ENCODE peak calls at places on chromosomes 12 and 14, in seven cellular contexts. G is midbrain, K is H9, B is HCT116, S is left cardiac atrium, M is NCI-H1417, P is RCC 7860. Y is an unnamed sample.

GRCh38 chr12:50799908-50800307 is 36.0 kb downstream of the ATF1 start:
- DNase-seq in G (no peak), K (no peak), B (no peak), S (no peak), M (no peak), P (no peak), Y (no peak)

GRCh38 chr12:10385181-10385613 is 4.6 kb downstream of the KLRK1 start:
- DNase-seq in G (no peak), K (no peak), B (no peak), S (no peak), M (no peak), P (peak; percentile 95), Y (no peak)

GRCh38 chr12:20057398-20057797 is 310.9 kb upstream of the PDE3A start:
- DNase-seq in G (no peak), K (no peak), B (no peak), S (no peak), M (no peak), P (no peak), Y (no peak)

GRCh38 chr12:96099986-96100385 is 64.6 kb upstream of the LTA4H start:
- DNase-seq in G (no peak), K (no peak), B (no peak), S (no peak), M (no peak), P (no peak), Y (peak; percentile 59)

GRCh38 chr14:80055912-80056801 is 155.1 kb downstream of the DIO2 start:
- DNase-seq in G (peak; percentile 63), K (peak; percentile 62), B (no peak), S (peak; percentile 19), M (peak; percentile 81), P (peak; percentile 23), Y (no peak)

GRCh38 chr14:55386037-55386798 is 25.4 kb downstream of the ATG14 start:
- DNase-seq in G (no peak), K (no peak), B (no peak), S (no peak), M (no peak), P (no peak), Y (peak; percentile 33)

GRCh38 chr14:104450811-104451401 is 128.7 kb upstream of the C14orf180 start:
- DNase-seq in G (no peak), K (no peak), B (no peak), S (no peak), M (no peak), P (no peak), Y (no peak)

GRCh38 chr12:123882306-123882705 is 90.3 kb downstream of the CCDC92 start:
- DNase-seq in G (no peak), K (no peak), B (no peak), S (no peak), M (no peak), P (no peak), Y (no peak)

GRCh38 chr12:64976131-64976530 is 145.0 kb downstream of the WIF1 start:
- DNase-seq in G (no peak), K (no peak), B (no peak), S (no peak), M (no peak), P (no peak), Y (no peak)

GRCh38 chr14:59273737-59274136 is 85.3 kb downstream of the DAAM1 start:
- DNase-seq in G (no peak), K (no peak), B (no peak), S (no peak), M (no peak), P (no peak), Y (no peak)

GRCh38 chr12:95440401-95440800 is 33.6 kb upstream of the METAP2 start:
- DNase-seq in G (no peak), K (no peak), B (no peak), S (no peak), M (no peak), P (no peak), Y (no peak)

GRCh38 chr12:77070382-77071294 is 5.3 kb upstream of the E2F7 start:
- DNase-seq in G (no peak), K (no peak), B (no peak), S (no peak), M (no peak), P (no peak), Y (no peak)

GRCh38 chr12:91023326-91024004 is 18.7 kb upstream of the EPYC start:
- DNase-seq in G (no peak), K (no peak), B (no peak), S (no peak), M (no peak), P (peak; percentile 74), Y (no peak)

GRCh38 chr12:92987362-92987761 is 58.3 kb upstream of the EEA1 start:
- DNase-seq in G (peak; percentile 84), K (no peak), B (peak; percentile 42), S (no peak), M (peak; percentile 69), P (peak; percentile 38), Y (no peak)

GRCh38 chr12:116897476-116897875 is 13.3 kb upstream of the FBXW8 start:
- DNase-seq in G (no peak), K (no peak), B (no peak), S (no peak), M (no peak), P (no peak), Y (no peak)

GRCh38 chr12:11798856-11799530 is 149.5 kb downstream of the ETV6 start:
- DNase-seq in G (no peak), K (no peak), B (no peak), S (peak; percentile 56), M (no peak), P (peak; percentile 95), Y (no peak)

GRCh38 chr14:73945159-73945670 is 4.7 kb downstream of the FAM161B start:
- DNase-seq in G (no peak), K (no peak), B (no peak), S (no peak), M (no peak), P (no peak), Y (no peak)

GRCh38 chr12:46268617-46269428 is at the start of gene SLC38A1:
- DNase-seq in G (peak; percentile 72), K (peak; percentile 84), B (peak; percentile 62), S (peak; percentile 87), M (peak; percentile 92), P (peak; percentile 76), Y (peak; percentile 95)

GRCh38 chr14:83923836-83924235 is 1606.1 kb upstream of the FLRT2 start:
- DNase-seq in G (no peak), K (no peak), B (no peak), S (no peak), M (no peak), P (no peak), Y (no peak)

GRCh38 chr12:49059385-49060232 is 985 bp downstream of the KMT2D start:
- DNase-seq in G (no peak), K (no peak), B (no peak), S (no peak), M (peak; percentile 49), P (no peak), Y (peak; percentile 46)

GRCh38 chr12:79344855-79345840 is 345.6 kb downstream of the PAWR start:
- DNase-seq in G (no peak), K (peak; percentile 72), B (peak; percentile 58), S (no peak), M (peak; percentile 77), P (peak; percentile 44), Y (peak; percentile 20)

GRCh38 chr14:77342726-77343397 is 22.0 kb downstream of the GSTZ1 start:
- DNase-seq in G (no peak), K (no peak), B (no peak), S (no peak), M (no peak), P (no peak), Y (no peak)

GRCh38 chr12:88577537-88577936 is 2.7 kb downstream of the KITLG start:
- DNase-seq in G (no peak), K (no peak), B (peak; percentile 43), S (no peak), M (peak; percentile 23), P (peak; percentile 35), Y (no peak)

GRCh38 chr14:78767436-78767835 is 597.3 kb downstream of the NRXN3 start:
- DNase-seq in G (no peak), K (no peak), B (no peak), S (no peak), M (no peak), P (no peak), Y (no peak)